ENCODE peak calls at places on chromosomes 11 and 22, in four cellular contexts. One of them, this sample, is unnamed.

GRCh38 chr11:130070109-130070828 is 575 bp downstream of the APLP2 start:
- DNase-seq in astrocyte of the spinal cord: peak
- DNase-seq in ovary: peak
- DNase-seq in left ventricle myocardium inferior: peak
- DNase-seq in this sample: peak

GRCh38 chr22:23180301-23180892 is at the start of gene BCR:
- DNase-seq in astrocyte of the spinal cord: peak
- DNase-seq in ovary: peak
- DNase-seq in left ventricle myocardium inferior: peak
- DNase-seq in this sample: peak

GRCh38 chr11:86218125-86219081 is 26.1 kb upstream of the EED start:
- DNase-seq in astrocyte of the spinal cord: peak
- DNase-seq in ovary: peak
- DNase-seq in left ventricle myocardium inferior: peak
- DNase-seq in this sample: peak

GRCh38 chr22:49574205-49574604 is 253.5 kb downstream of the BRD1 start:
- DNase-seq in astrocyte of the spinal cord: no peak
- DNase-seq in ovary: no peak
- DNase-seq in left ventricle myocardium inferior: no peak
- DNase-seq in this sample: no peak

GRCh38 chr11:126839496-126839895 is 161.1 kb downstream of the KIRREL3 start:
- DNase-seq in astrocyte of the spinal cord: no peak
- DNase-seq in ovary: no peak
- DNase-seq in left ventricle myocardium inferior: no peak
- DNase-seq in this sample: no peak

GRCh38 chr11:16403448-16403803 is 47.1 kb upstream of the SOX6 start:
- DNase-seq in astrocyte of the spinal cord: no peak
- DNase-seq in ovary: no peak
- DNase-seq in left ventricle myocardium inferior: no peak
- DNase-seq in this sample: no peak

GRCh38 chr11:123093686-123094085 is 31.8 kb upstream of the HSPA8 start:
- DNase-seq in astrocyte of the spinal cord: no peak
- DNase-seq in ovary: no peak
- DNase-seq in left ventricle myocardium inferior: no peak
- DNase-seq in this sample: no peak

GRCh38 chr22:22798716-22799115 is 88.9 kb upstream of the IGLL5 start:
- DNase-seq in astrocyte of the spinal cord: no peak
- DNase-seq in ovary: no peak
- DNase-seq in left ventricle myocardium inferior: no peak
- DNase-seq in this sample: no peak

GRCh38 chr11:4881860-4882500 is at the start of gene OR51T1:
- DNase-seq in astrocyte of the spinal cord: peak
- DNase-seq in ovary: no peak
- DNase-seq in left ventricle myocardium inferior: no peak
- DNase-seq in this sample: no peak

GRCh38 chr22:32745251-32745995 is 56.1 kb upstream of the TIMP3 start:
- DNase-seq in astrocyte of the spinal cord: peak
- DNase-seq in ovary: no peak
- DNase-seq in left ventricle myocardium inferior: peak
- DNase-seq in this sample: peak

GRCh38 chr22:50612168-50612714 is 11.6 kb downstream of the MAPK8IP2 start:
- DNase-seq in astrocyte of the spinal cord: no peak
- DNase-seq in ovary: no peak
- DNase-seq in left ventricle myocardium inferior: no peak
- DNase-seq in this sample: no peak

GRCh38 chr11:89184021-89184420 is 6.3 kb downstream of the TYR start:
- DNase-seq in astrocyte of the spinal cord: peak
- DNase-seq in ovary: no peak
- DNase-seq in left ventricle myocardium inferior: no peak
- DNase-seq in this sample: peak

DNA sequence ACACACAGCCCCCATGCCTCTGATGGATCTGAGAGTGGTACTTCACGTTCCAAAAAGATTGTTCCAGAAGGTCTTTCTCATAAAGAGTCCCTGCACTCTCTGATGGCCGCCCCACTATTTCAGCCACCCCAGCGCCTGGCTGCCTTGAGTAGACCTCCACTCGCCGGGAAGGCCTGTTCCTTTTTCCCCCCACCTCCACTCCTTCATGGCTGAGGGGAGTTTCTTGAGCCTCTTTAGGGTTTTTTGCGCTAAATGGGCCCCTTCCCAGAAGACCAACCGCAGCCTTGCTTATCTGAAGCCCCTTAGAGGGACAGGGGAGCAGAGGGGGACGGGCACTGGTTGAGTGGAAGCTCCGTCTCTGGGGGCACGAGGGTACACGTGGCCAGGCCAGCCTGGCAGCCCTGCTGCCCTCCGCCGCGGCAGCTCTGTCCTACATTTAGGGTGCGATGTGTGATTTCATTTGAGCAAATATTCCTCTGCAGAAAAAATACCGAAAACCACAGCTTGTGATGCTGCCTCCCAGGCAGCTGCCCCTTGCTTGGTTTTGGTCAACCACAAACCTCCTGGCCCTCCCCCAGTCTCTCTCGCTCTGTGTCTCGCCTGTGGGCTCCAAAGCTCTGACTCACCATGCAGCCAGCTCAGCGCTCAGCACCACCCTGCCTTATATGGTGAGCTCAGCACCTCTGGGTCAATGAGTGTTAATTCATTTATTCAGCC is 88.7 kb downstream of the TP53I11 start:
- DNase-seq in astrocyte of the spinal cord: peak
- DNase-seq in ovary: peak
- DNase-seq in left ventricle myocardium inferior: peak
- DNase-seq in this sample: peak
- H3K4me3 ChIP-seq in astrocyte of the spinal cord: no peak
- H3K4me3 ChIP-seq in ovary: no peak
- H3K4me3 ChIP-seq in left ventricle myocardium inferior: no peak
- H3K4me3 ChIP-seq in this sample: no peak

DNA sequence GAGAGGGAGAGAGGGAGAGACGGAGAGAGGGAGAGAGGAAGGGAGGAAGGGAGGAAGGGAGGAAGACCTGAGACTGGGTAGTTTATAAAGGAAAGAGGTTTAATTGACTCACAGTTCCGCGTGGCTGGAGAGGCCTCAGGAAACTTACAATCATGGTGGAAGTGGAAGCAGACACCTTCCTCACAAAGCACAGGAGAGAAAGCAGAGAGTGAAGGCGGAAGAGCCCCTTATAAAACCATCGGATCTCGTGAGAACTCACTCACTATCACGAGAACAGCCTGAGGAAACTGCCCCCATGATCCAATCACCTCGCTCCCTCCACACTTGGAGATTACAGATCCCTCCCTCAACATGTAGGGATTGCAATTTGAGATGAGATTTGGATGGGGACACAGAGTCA is 12.2 kb upstream of the CARS1 start:
- DNase-seq in astrocyte of the spinal cord: no peak
- DNase-seq in ovary: no peak
- DNase-seq in left ventricle myocardium inferior: no peak
- DNase-seq in this sample: no peak
- TF ChIP-seq CTCF in astrocyte of the spinal cord: no peak
- TF ChIP-seq CTCF in ovary: no peak
- TF ChIP-seq CTCF in left ventricle myocardium inferior: no peak
- TF ChIP-seq CTCF in this sample: no peak

GRCh38 chr11:30015725-30016449 is 943 bp downstream of the KCNA4 start:
- DNase-seq in astrocyte of the spinal cord: no peak
- DNase-seq in ovary: no peak
- DNase-seq in left ventricle myocardium inferior: no peak
- DNase-seq in this sample: no peak
- H3K4me3 ChIP-seq in astrocyte of the spinal cord: no peak
- H3K4me3 ChIP-seq in ovary: no peak
- H3K4me3 ChIP-seq in left ventricle myocardium inferior: peak
- H3K4me3 ChIP-seq in this sample: no peak

DNA sequence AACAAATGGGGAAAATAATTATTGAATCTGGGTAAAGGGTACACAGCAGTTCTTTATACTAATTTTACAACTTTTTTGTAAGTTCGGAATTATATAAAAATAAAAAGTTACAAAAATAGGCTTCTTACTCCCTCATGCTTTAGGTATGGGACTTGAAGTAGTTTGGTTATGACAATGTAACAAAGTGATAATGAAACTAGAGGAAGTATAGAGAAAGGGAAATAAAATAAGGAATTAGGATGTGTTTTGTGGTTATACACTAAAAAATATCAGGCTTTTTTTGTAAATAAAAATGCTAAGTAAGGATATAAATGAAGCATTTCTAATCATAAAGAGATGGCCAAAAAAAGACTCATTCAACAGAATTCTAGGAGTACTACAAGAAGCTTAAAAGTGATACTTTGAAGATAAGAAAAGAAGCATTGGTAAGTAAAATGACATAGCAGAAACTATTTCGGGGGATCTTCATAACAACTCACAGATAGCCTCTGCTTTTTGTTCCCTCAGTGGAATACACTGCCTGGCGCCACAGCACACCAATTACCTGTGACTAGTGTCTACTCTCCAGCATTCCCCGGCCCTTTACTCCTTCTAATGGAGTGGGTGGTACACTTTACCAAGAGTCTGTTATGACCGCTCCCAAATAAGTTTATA is 322.7 kb upstream of the PITPNB start:
- DNase-seq in astrocyte of the spinal cord: no peak
- DNase-seq in ovary: no peak
- DNase-seq in left ventricle myocardium inferior: no peak
- DNase-seq in this sample: no peak
- TF ChIP-seq CTCF in astrocyte of the spinal cord: no peak
- TF ChIP-seq CTCF in ovary: no peak
- TF ChIP-seq CTCF in left ventricle myocardium inferior: no peak
- TF ChIP-seq CTCF in this sample: no peak

GRCh38 chr11:76228122-76229000 is 22.1 kb upstream of the WNT11 start:
- DNase-seq in astrocyte of the spinal cord: no peak
- DNase-seq in ovary: no peak
- DNase-seq in left ventricle myocardium inferior: no peak
- DNase-seq in this sample: no peak

GRCh38 chr11:76226626-76227025 is 20.3 kb upstream of the WNT11 start:
- DNase-seq in astrocyte of the spinal cord: no peak
- DNase-seq in ovary: no peak
- DNase-seq in left ventricle myocardium inferior: no peak
- DNase-seq in this sample: no peak

GRCh38 chr11:76221365-76221764 is 15.1 kb upstream of the WNT11 start:
- DNase-seq in astrocyte of the spinal cord: no peak
- DNase-seq in ovary: no peak
- DNase-seq in left ventricle myocardium inferior: no peak
- DNase-seq in this sample: no peak

GRCh38 chr11:76225122-76225584 is 18.9 kb upstream of the WNT11 start:
- DNase-seq in astrocyte of the spinal cord: no peak
- DNase-seq in ovary: no peak
- DNase-seq in left ventricle myocardium inferior: peak
- DNase-seq in this sample: peak

DNA sequence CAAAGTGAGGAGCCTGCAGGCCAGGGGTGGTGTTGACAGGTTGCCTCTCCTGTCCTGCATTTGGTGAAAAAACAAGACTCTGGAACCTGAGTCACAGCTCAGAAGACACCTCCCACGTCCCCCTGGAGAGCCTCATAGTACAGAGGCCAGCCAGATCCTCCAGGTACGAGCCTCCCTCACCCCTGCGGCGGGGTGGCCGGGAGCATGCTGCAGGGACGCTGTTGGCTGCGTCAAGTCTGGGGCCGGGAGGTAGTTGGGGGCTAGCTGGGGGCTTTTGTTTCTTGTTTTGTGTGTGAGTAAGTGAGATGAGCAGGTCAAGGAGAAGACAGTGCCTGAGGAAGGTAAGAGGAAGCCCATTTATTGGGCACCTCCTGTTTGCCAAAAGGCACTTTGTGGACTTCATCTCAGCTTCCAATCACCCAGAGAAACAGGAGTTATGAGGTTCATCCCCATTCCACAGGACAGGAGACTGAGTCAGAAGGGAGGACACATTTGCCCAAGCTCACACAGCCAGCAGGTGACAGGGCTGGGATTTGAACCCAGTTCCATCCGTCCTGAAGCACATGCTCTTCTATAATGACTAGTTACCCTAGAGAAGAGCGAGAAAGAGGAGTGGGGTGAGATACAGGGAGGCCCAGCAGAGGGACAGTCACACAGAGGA is 18.3 kb upstream of the WNT11 start:
- DNase-seq in astrocyte of the spinal cord: no peak
- DNase-seq in ovary: no peak
- DNase-seq in left ventricle myocardium inferior: no peak
- DNase-seq in this sample: no peak
- H3K4me3 ChIP-seq in astrocyte of the spinal cord: no peak
- H3K4me3 ChIP-seq in ovary: no peak
- H3K4me3 ChIP-seq in left ventricle myocardium inferior: no peak
- H3K4me3 ChIP-seq in this sample: no peak

DNA sequence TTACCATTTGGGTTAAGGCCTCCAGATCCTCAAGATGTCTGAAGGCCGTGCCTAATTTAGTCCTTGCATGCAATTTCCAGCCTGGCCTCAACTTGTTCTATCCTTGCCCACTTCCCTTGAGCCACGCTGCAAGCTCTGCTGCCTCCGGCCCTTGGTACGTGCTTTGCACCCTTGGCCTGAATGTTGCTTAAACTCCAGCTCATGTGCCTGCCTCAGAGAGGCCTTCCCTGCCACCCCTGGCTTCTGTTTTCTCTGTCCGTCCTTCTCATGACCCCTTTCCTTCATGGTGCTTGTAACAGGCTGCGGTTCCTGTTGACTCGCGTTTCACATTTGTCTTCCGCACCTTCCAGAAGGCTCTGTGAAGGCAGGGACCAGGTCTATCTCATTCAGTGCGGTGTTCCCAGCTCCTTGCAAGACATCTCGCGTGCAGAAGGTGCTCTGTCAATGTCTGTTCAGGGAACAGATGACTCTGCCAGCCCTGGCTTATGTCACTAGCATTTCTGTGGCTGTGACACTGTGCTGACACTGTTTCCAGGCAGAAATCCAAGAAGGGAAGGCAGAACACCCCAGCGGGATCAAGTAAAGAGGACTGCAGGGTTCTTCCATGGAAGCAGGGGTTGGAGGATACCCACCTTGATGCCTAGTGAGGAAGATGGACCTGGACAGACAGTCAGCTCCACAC is 61.8 kb downstream of the FBLN1 start:
- DNase-seq in astrocyte of the spinal cord: no peak
- DNase-seq in ovary: no peak
- DNase-seq in left ventricle myocardium inferior: no peak
- DNase-seq in this sample: no peak
- TF ChIP-seq CTCF in astrocyte of the spinal cord: no peak
- TF ChIP-seq CTCF in ovary: no peak
- TF ChIP-seq CTCF in left ventricle myocardium inferior: no peak
- TF ChIP-seq CTCF in this sample: no peak

This sample was measured in fibroblast of the aortic adventitia.